ENCODE peak calls at places on chromosomes 2 and 18, in seven cellular contexts. V, D, G, C, X, A and T are unnamed samples.

GRCh38 chr2:238549866-238550265 is 123.1 kb downstream of the ASB1 start:
- DNase-seq in V (no peak), D (no peak), G (no peak), C (no peak), X (no peak), A (no peak), T (no peak)

GRCh38 chr18:11114653-11115052 is 34.7 kb downstream of the PIEZO2 start:
- DNase-seq in V (no peak), D (no peak), G (no peak), C (no peak), X (no peak), A (no peak), T (no peak)

GRCh38 chr2:191376981-191377629 is 131.9 kb downstream of the MYO1B start:
- DNase-seq in V (peak; percentile 61), D (peak; percentile 72), G (peak; percentile 90), C (peak; percentile 80), X (peak; percentile 70), A (no peak), T (peak; percentile 89)

GRCh38 chr2:54386993-54387590 is 69.0 kb upstream of the SPTBN1 start:
- DNase-seq in V (peak; percentile 75), D (no peak), G (peak; percentile 49), C (no peak), X (peak; percentile 28), A (no peak), T (peak; percentile 64)

GRCh38 chr2:83196225-83196624 is 1262.9 kb downstream of the SUCLG1 start:
- DNase-seq in V (no peak), D (no peak), G (peak; percentile 75), C (peak; percentile 1), X (peak; percentile 5), A (no peak), T (peak; percentile 9)

GRCh38 chr2:112168422-112169124 is 30.4 kb downstream of the FBLN7 start:
- DNase-seq in V (no peak), D (no peak), G (no peak), C (no peak), X (no peak), A (no peak), T (no peak)

GRCh38 chr18:23503967-23504352 is 649 bp downstream of the RMC1 start:
- DNase-seq in V (no peak), D (no peak), G (no peak), C (no peak), X (no peak), A (no peak), T (no peak)

GRCh38 chr2:58633576-58634365 is 392.6 kb upstream of the FANCL start:
- DNase-seq in V (no peak), D (no peak), G (peak; percentile 39), C (peak; percentile 23), X (no peak), A (no peak), T (no peak)

GRCh38 chr2:74532222-74532621 is 2.5 kb downstream of the HTRA2 start:
- DNase-seq in V (no peak), D (no peak), G (peak; percentile 76), C (no peak), X (no peak), A (no peak), T (no peak)

DNA sequence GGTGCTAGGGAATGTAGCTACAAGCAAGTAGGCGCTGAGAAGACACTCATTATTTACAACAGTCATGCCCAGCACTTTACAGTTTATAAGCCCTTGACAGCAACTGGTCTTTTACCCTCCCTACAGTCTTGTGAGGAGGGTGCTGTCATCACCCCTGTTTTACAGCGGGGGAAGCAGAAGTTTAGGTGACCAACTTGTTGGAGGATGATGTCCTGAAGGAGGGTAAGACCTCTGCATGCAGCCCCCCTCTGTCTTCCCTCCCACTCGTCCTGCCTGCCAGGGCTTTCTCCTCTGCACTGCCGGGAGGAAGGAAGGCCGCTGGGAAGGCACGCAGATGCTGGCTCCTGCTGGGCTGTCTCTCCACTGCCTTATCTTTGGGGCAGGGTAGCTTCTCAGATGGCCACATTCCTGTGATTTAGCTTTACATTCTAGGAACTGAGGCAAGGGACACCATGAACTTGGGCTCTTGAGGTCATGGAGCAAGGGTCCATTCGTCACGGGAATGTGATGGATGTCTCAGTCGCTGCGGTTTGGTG is 972 bp downstream of the IL1R1 start:
- DNase-seq in V (peak; percentile 40), D (no peak), G (peak; percentile 60), C (no peak), X (no peak), A (no peak), T (no peak)
- H3K4me3 ChIP-seq in V (peak overlapping the region; percentile 76), D (peak overlapping the region; percentile 73), G (peak overlapping the region; percentile 95), C (peak overlapping the region; percentile 53), X (peak overlapping the region; percentile 69), A (no peak overlapping the region), T (peak overlapping the region; percentile 65)

GRCh38 chr2:12720752-12721151 is 4.0 kb downstream of the TRIB2 start:
- DNase-seq in V (no peak), D (no peak), G (no peak), C (no peak), X (no peak), A (no peak), T (no peak)

GRCh38 chr2:12723741-12724463 is 7.2 kb downstream of the TRIB2 start:
- DNase-seq in V (no peak), D (no peak), G (no peak), C (no peak), X (no peak), A (no peak), T (no peak)

GRCh38 chr2:12722445-12723316 is 5.9 kb downstream of the TRIB2 start:
- DNase-seq in V (no peak), D (no peak), G (no peak), C (no peak), X (no peak), A (no peak), T (no peak)

GRCh38 chr2:12720181-12720580 is 3.4 kb downstream of the TRIB2 start:
- DNase-seq in V (peak; percentile 12), D (no peak), G (peak; percentile 71), C (no peak), X (no peak), A (no peak), T (no peak)

GRCh38 chr2:12721571-12722444 is 5.1 kb downstream of the TRIB2 start:
- DNase-seq in V (no peak), D (no peak), G (no peak), C (no peak), X (no peak), A (no peak), T (no peak)
- H3K4me3 ChIP-seq in V (peak overlapping the region; percentile 90), D (peak overlapping the region; percentile 88), G (peak overlapping the region; percentile 97), C (no peak overlapping the region), X (peak overlapping the region; percentile 29), A (no peak overlapping the region), T (peak overlapping the region; percentile 90)

GRCh38 chr2:96169868-96170507 is 24.7 kb upstream of the DUSP2 start:
- DNase-seq in V (no peak), D (no peak), G (no peak), C (no peak), X (no peak), A (no peak), T (no peak)
- H3K4me3 ChIP-seq in V (no peak overlapping the region), D (no peak overlapping the region), G (no peak overlapping the region), C (no peak overlapping the region), X (no peak overlapping the region), A (no peak overlapping the region), T (no peak overlapping the region)

DNA sequence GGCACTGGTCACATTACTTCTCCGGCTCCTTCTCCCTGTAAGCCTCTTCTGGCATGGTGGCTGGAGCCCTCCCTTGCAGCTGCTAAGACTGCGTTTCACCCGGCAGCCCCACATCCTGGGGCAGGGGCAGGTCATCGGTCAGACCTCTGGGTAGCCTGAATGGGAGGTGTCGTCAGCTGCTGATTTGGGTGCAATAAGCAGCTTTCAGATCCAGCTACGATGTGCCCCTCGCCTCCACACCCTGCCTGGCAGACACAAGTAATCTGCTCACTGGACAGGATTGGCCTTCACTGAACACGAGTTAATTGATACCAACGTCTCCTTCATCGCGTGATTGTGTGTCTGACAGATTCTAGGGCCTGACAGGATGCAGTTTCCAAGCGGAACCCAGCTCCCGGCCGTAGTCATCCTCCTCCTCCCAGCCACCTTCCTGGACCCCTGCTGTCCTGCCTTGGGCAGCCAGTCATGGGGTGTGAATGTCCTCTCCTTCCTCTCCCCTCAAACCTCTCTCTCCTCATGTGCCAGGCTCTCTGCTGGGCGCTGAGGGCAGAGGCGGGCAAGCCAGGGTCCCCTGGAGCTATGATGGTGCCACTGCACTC is 18.9 kb upstream of the PDIA6 start:
- DNase-seq in V (no peak), D (no peak), G (no peak), C (no peak), X (no peak), A (no peak), T (no peak)
- H3K4me3 ChIP-seq in V (no peak overlapping the region), D (no peak overlapping the region), G (no peak overlapping the region), C (no peak overlapping the region), X (no peak overlapping the region), A (no peak overlapping the region), T (no peak overlapping the region)

GRCh38 chr2:189698020-189698887 is 23.8 kb downstream of the ANKAR start:
- DNase-seq in V (no peak), D (no peak), G (peak; percentile 70), C (peak; percentile 41), X (no peak), A (no peak), T (no peak)
- H3K4me3 ChIP-seq in V (no peak overlapping the region), D (no peak overlapping the region), G (no peak overlapping the region), C (no peak overlapping the region), X (no peak overlapping the region), A (no peak overlapping the region), T (no peak overlapping the region)

GRCh38 chr2:206443735-206444527 is 599 bp downstream of the ADAM23 start:
- DNase-seq in V (peak; percentile 19), D (no peak), G (peak; percentile 25), C (no peak), X (no peak), A (no peak), T (no peak)
- H3K4me3 ChIP-seq in V (peak overlapping the region; percentile 62), D (peak overlapping the region; percentile 41), G (peak overlapping the region; percentile 63), C (no peak overlapping the region), X (peak overlapping the region; percentile 62), A (no peak overlapping the region), T (peak overlapping the region; percentile 66)